ENCODE peak calls at places on chromosomes 7 and 10, in eight cellular contexts. P is fibroblast of pulmonary artery; L is pancreas; M is type B pancreatic cell; I is A549; Q is CD8-positive, alpha-beta T cell; G is cardiac fibroblast; W is OCI-LY7. D is an unnamed sample.

GRCh38 chr10:26627320-26627719 is 70.2 kb upstream of the PDSS1 start:
- DNase-seq in I (peak), W (no peak), Q (no peak), G (no peak), M (no peak), P (no peak), L (no peak), D (peak)

GRCh38 chr7:46908770-46909169 is 673.1 kb downstream of the TNS3 start:
- DNase-seq in Q (no peak), M (no peak), L (no peak), I (no peak), P (peak), W (no peak), G (peak), D (peak)

GRCh38 chr7:16318989-16319915 is 102.1 kb downstream of the CRPPA start:
- DNase-seq in G (peak), I (peak), M (no peak), L (no peak), W (no peak), P (peak), Q (no peak), D (peak)

GRCh38 chr7:86972072-86972471 is 87.4 kb downstream of the ELAPOR2 start:
- DNase-seq in L (no peak), M (no peak), P (no peak), Q (no peak), G (no peak), W (no peak), I (peak), D (no peak)

GRCh38 chr10:2188371-2188770 is 451.0 kb upstream of the ADARB2 start:
- DNase-seq in Q (no peak), W (no peak), G (no peak), P (no peak), M (no peak), L (no peak), I (no peak), D (peak)

GRCh38 chr10:124290095-124290795 is 128.5 kb downstream of the OAT start:
- DNase-seq in I (no peak), L (no peak), G (peak), M (peak), Q (no peak), W (no peak), P (peak), D (peak)

GRCh38 chr7:114653391-114654088 is 238.9 kb downstream of the FOXP2 start:
- DNase-seq in G (no peak), P (no peak), L (no peak), M (no peak), Q (no peak), W (no peak), I (peak), D (no peak)

GRCh38 chr7:2659556-2660358 is 28.0 kb downstream of the TTYH3 start:
- DNase-seq in M (no peak), L (no peak), Q (no peak), G (no peak), W (no peak), P (no peak), I (no peak), D (no peak)

GRCh38 chr10:84842593-84842992 is 514.2 kb downstream of the CCSER2 start:
- DNase-seq in M (no peak), Q (no peak), W (no peak), G (no peak), L (no peak), I (no peak), P (no peak), D (no peak)

GRCh38 chr10:11654659-11655058 is 43.2 kb upstream of the USP6NL start:
- DNase-seq in I (no peak), M (no peak), W (no peak), G (no peak), L (no peak), P (no peak), Q (no peak), D (no peak)

GRCh38 chr7:11228515-11228914 is 254.8 kb downstream of the PHF14 start:
- DNase-seq in P (peak), Q (no peak), I (no peak), W (no peak), L (peak), M (no peak), G (peak), D (peak)

GRCh38 chr7:135342887-135343286 is 109.2 kb downstream of the STRA8 start:
- DNase-seq in P (no peak), L (no peak), G (no peak), M (no peak), W (no peak), Q (no peak), I (no peak), D (no peak)

GRCh38 chr7:19762631-19763030 is 10.8 kb downstream of the TMEM196 start:
- DNase-seq in G (peak), L (no peak), P (peak), W (no peak), I (no peak), M (no peak), Q (no peak), D (no peak)

GRCh38 chr10:53833908-53834307 is 967.1 kb downstream of the PCDH15 start:
- DNase-seq in M (no peak), W (no peak), Q (no peak), I (no peak), P (no peak), G (no peak), L (no peak), D (no peak)

GRCh38 chr7:121433775-121434174 is 37.7 kb upstream of the FAM3C start:
- DNase-seq in G (no peak), I (no peak), W (no peak), L (no peak), P (no peak), M (no peak), Q (no peak), D (no peak)

GRCh38 chr10:92573091-92573797 is 649 bp downstream of the IDE start:
- DNase-seq in G (peak), W (peak), M (peak), Q (peak), I (peak), L (peak), P (peak), D (peak)
- TF ChIP-seq CTCF in G (peak), W (peak), M (peak), Q (peak), I (no peak), L (no peak), P (peak), D (peak)

GRCh38 chr7:369981-370621 is 80.1 kb downstream of the FOXL3 start:
- DNase-seq in G (no peak), Q (no peak), L (peak), M (no peak), I (no peak), P (no peak), W (no peak), D (no peak)
- TF ChIP-seq CTCF in G (no peak), Q (no peak), L (peak), M (peak), I (no peak), P (no peak), W (no peak), D (no peak)

GRCh38 chr7:50981743-50982142 is 199.0 kb upstream of the GRB10 start:
- DNase-seq in I (no peak), M (no peak), P (no peak), G (no peak), L (no peak), Q (no peak), W (no peak), D (no peak)
- TF ChIP-seq CTCF in I (no peak), M (no peak), P (no peak), G (no peak), L (no peak), Q (no peak), W (no peak), D (no peak)

GRCh38 chr7:95686109-95686508 is 86.2 kb upstream of the DYNC1I1 start:
- DNase-seq in W (peak), G (peak), L (peak), P (peak), M (no peak), I (peak), Q (no peak), D (peak)

GRCh38 chr7:95690367-95690947 is 81.9 kb upstream of the DYNC1I1 start:
- DNase-seq in W (peak), Q (no peak), L (no peak), P (peak), M (no peak), G (peak), I (peak), D (peak)

GRCh38 chr7:95688931-95689453 is 83.4 kb upstream of the DYNC1I1 start:
- DNase-seq in G (peak), Q (no peak), L (no peak), W (no peak), M (no peak), I (no peak), P (peak), D (peak)

GRCh38 chr7:95684505-95684904 is 87.8 kb upstream of the DYNC1I1 start:
- DNase-seq in P (peak), G (no peak), I (no peak), Q (no peak), L (no peak), W (no peak), M (no peak), D (no peak)

DNA sequence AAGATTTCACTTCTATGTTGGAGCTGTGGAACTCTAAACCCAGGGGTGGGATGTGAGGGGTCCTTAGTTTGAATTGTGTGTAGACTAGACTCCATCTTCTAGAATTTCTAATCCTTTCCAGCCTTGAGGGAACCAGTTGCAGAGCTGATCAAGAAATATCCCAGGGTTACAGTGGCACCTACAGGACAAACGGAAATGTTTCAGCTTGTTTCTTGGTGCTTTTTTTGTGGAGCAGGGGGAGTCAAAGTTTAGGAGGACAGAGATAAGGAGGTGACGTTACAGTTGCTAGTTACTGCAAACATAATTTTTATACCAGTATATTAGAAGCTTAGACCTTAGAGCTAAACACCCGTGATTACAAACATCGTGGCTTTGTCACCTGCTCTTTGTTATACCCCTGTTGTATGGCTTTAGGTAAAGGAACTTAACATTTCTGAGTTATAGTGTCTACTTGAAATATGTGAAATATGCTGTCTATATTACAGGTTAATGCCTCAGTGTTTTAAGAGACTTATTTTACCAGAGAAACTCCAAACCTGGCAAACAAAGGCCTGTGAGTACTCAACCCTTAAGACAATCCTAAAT is 84.5 kb upstream of the DYNC1I1 start:
- DNase-seq in P (peak), I (peak), G (peak), Q (no peak), L (no peak), W (peak), M (no peak), D (peak)
- TF ChIP-seq CTCF in P (peak), I (peak), G (peak), Q (no peak), L (no peak), W (peak), M (peak), D (peak)

GRCh38 chr10:15436696-15437095 is 65.6 kb upstream of the FAM171A1 start:
- DNase-seq in L (no peak), P (no peak), W (no peak), I (peak), M (no peak), G (peak), Q (no peak), D (no peak)

GRCh38 chr10:15444105-15445021 is 73.3 kb upstream of the FAM171A1 start:
- DNase-seq in L (no peak), W (no peak), I (no peak), G (no peak), P (no peak), Q (no peak), M (no peak), D (no peak)

GRCh38 chr10:15442056-15442455 is 71.0 kb upstream of the FAM171A1 start:
- DNase-seq in Q (no peak), G (no peak), P (no peak), M (no peak), L (no peak), I (no peak), W (no peak), D (no peak)

GRCh38 chr10:15440204-15440711 is 69.2 kb upstream of the FAM171A1 start:
- DNase-seq in I (no peak), W (no peak), Q (no peak), P (peak), G (no peak), L (no peak), M (no peak), D (no peak)

DNA sequence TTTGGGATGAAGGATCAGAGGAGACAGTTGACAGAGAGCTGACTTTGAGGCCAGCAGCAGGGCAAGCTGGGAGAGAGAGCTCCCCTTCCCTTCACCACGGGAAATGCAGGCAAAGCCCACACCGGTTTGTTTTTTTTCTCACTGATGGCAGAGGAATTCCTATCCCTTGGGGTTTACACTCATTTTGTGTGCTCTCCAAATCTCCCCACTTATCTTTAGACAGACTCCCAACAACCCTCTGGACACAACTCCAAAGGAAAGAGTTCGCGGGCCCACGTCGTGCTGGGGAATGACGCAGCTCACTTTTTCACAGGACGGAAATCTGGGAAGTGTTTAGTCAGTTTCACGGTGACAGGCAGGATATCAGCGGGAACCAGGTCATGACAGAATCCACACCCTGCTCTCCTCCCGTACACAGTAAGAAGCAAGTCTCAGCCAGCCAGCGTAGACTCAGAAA is 68.3 kb upstream of the FAM171A1 start:
- DNase-seq in L (no peak), M (no peak), W (no peak), Q (no peak), G (peak), I (peak), P (peak), D (no peak)
- TF ChIP-seq CTCF in L (no peak), M (peak), W (no peak), Q (no peak), G (peak), I (no peak), P (peak), D (peak)

GRCh38 chr10:118835682-118836326 is 81.0 kb upstream of the CACUL1 start:
- DNase-seq in P (peak), Q (no peak), I (peak), M (no peak), G (peak), L (peak), W (no peak), D (peak)
- TF ChIP-seq CTCF in P (no peak), Q (no peak), I (no peak), M (no peak), G (no peak), L (no peak), W (no peak), D (no peak)

D was measured in MCF 10A.